ENCODE peak calls at places on chromosome 11, in ten cellular contexts. D is 8988T; I is SJSA1; Q is colonic mucosa; Y is fibroblast of pulmonary artery; R is NCI-H1092 treated with DMSO at 0.1 percent for 48 hours; W is WTC11; V is CD8-positive, alpha-beta memory T cell; E is HEK293T; H is thoracic aorta. N is an unnamed sample.

GRCh38 chr11:63560506-63561179 is 2.5 kb downstream of the PLAAT2 start:
- DNase-seq in H (no peak), I (no peak), Y (no peak), Q (peak), E (no peak), W (no peak), R (peak), D (no peak), V (peak), N (no peak)

GRCh38 chr11:35192347-35192746 is 53.4 kb downstream of the CD44 start:
- DNase-seq in E (no peak), V (no peak), R (no peak), I (no peak), D (no peak), H (no peak), W (no peak), Y (peak), Q (peak), N (no peak)

GRCh38 chr11:122159173-122159701 is 43.2 kb upstream of the BLID start:
- DNase-seq in I (peak), D (no peak), H (no peak), V (no peak), R (peak), E (no peak), Y (peak), Q (no peak), W (peak), N (no peak)

GRCh38 chr11:16981651-16982194 is 32.5 kb downstream of the PLEKHA7 start:
- DNase-seq in Y (peak), V (no peak), Q (no peak), H (no peak), R (no peak), W (peak), I (peak), E (no peak), D (no peak), N (no peak)

GRCh38 chr11:18455686-18456372 is at the start of gene LDHAL6A:
- DNase-seq in D (no peak), I (no peak), Q (no peak), V (no peak), E (no peak), Y (no peak), H (no peak), W (peak), R (no peak), N (no peak)

GRCh38 chr11:36492724-36493304 is 17.3 kb downstream of the TRAF6 start:
- DNase-seq in Q (peak), W (no peak), V (peak), E (peak), I (peak), D (no peak), H (no peak), Y (peak), R (no peak), N (peak)

GRCh38 chr11:117816151-117816741 is 8.3 kb downstream of the FXYD2 start:
- DNase-seq in W (no peak), D (no peak), Q (no peak), R (no peak), E (peak), H (no peak), V (no peak), I (peak), Y (peak), N (no peak)

GRCh38 chr11:79437981-79438630 is 2.7 kb downstream of the TENM4 start:
- DNase-seq in I (no peak), E (peak), Q (peak), R (peak), D (no peak), H (no peak), V (no peak), Y (no peak), W (peak), N (no peak)

GRCh38 chr11:91156041-91156440 is 933.2 kb upstream of the CHORDC1 start:
- DNase-seq in V (no peak), D (no peak), I (no peak), R (no peak), Q (no peak), Y (no peak), E (no peak), H (no peak), W (no peak), N (no peak)

GRCh38 chr11:60788401-60789110 is 3.4 kb downstream of the MS4A10 start:
- DNase-seq in D (no peak), Y (peak), R (peak), I (no peak), H (no peak), W (no peak), E (no peak), Q (no peak), V (no peak), N (no peak)

GRCh38 chr11:65613091-65613928 is 711 bp downstream of the MAP3K11 start:
- DNase-seq in V (no peak), D (no peak), R (no peak), H (no peak), I (no peak), Y (no peak), Q (peak), W (no peak), E (no peak), N (no peak)

GRCh38 chr11:3195251-3196160 is 23.1 kb downstream of the MRGPRG start:
- DNase-seq in I (peak), E (peak), Y (peak), W (no peak), V (peak), Q (no peak), R (no peak), D (peak), H (no peak), N (no peak)

GRCh38 chr11:23359297-23359696 is 499.0 kb upstream of the CCDC179 start:
- DNase-seq in W (no peak), V (no peak), D (no peak), H (no peak), R (no peak), I (peak), Q (peak), E (no peak), Y (peak), N (no peak)

GRCh38 chr11:73645972-73646631 is at the start of gene PLEKHB1:
- DNase-seq in H (no peak), E (no peak), Y (peak), I (no peak), R (no peak), Q (no peak), V (no peak), W (peak), D (peak), N (no peak)

GRCh38 chr11:65899356-65900124 is 648 bp downstream of the FOSL1 start:
- DNase-seq in Q (peak), V (peak), E (no peak), I (peak), D (peak), R (no peak), Y (peak), W (peak), H (no peak), N (no peak)

GRCh38 chr11:1943977-1944376 is 3.2 kb upstream of the MRPL23 start:
- DNase-seq in H (no peak), Y (peak), D (peak), Q (no peak), W (no peak), V (peak), E (no peak), I (peak), R (peak), N (no peak)

GRCh38 chr11:69841859-69842698 is 22.9 kb upstream of the FGF3 start:
- DNase-seq in Q (peak), D (no peak), Y (peak), R (peak), W (peak), I (peak), V (no peak), H (no peak), E (peak), N (no peak)

GRCh38 chr11:1196516-1197391 is 26.1 kb upstream of the MUC5B start:
- DNase-seq in H (no peak), Q (no peak), D (peak), V (no peak), W (peak), I (no peak), Y (no peak), E (no peak), R (no peak), N (no peak)

GRCh38 chr11:103898065-103898464 is 138.4 kb upstream of the DDI1 start:
- DNase-seq in Q (no peak), W (no peak), D (no peak), V (no peak), H (no peak), I (no peak), R (no peak), Y (no peak), E (no peak), N (no peak)

GRCh38 chr11:120024586-120024985 is 113.3 kb downstream of the TRIM29 start:
- DNase-seq in R (no peak), V (no peak), H (no peak), I (no peak), E (no peak), Y (no peak), W (no peak), Q (no peak), D (no peak), N (no peak)

GRCh38 chr11:35594680-35595079 is 23.6 kb upstream of the FJX1 start:
- DNase-seq in W (no peak), R (no peak), Y (no peak), D (no peak), V (no peak), Q (no peak), E (no peak), I (no peak), H (no peak), N (no peak)

GRCh38 chr11:118277312-118277711 is 13.2 kb upstream of the MPZL2 start:
- DNase-seq in W (no peak), Y (peak), D (peak), Q (no peak), I (no peak), E (no peak), H (no peak), V (no peak), R (no peak), N (no peak)

GRCh38 chr11:131690362-131690761 is 319.9 kb downstream of the NTM start:
- DNase-seq in Y (no peak), I (no peak), D (no peak), W (no peak), H (no peak), V (no peak), E (no peak), Q (peak), R (no peak), N (no peak)

GRCh38 chr11:114525682-114526081 is 34.0 kb downstream of the NXPE1 start:
- DNase-seq in D (no peak), E (no peak), I (no peak), R (no peak), W (no peak), Q (peak), V (no peak), Y (no peak), H (no peak), N (no peak)

GRCh38 chr11:4017129-4017528 is 77.5 kb upstream of the RRM1 start:
- DNase-seq in H (no peak), W (no peak), Y (no peak), R (no peak), V (no peak), D (no peak), I (no peak), Q (no peak), E (no peak), N (no peak)

GRCh38 chr11:92225563-92226308 is 1.1 kb downstream of the FAT3 start:
- DNase-seq in D (peak), I (peak), H (no peak), E (peak), W (peak), R (peak), Q (peak), Y (no peak), V (no peak), N (peak)

GRCh38 chr11:34644669-34645406 is 23.9 kb downstream of the EHF start:
- DNase-seq in D (no peak), R (no peak), Y (peak), V (no peak), H (no peak), E (no peak), I (peak), W (no peak), Q (no peak), N (no peak)

GRCh38 chr11:118572914-118573550 is 823 bp downstream of the ARCN1 start:
- DNase-seq in R (peak), D (no peak), W (no peak), E (peak), Q (peak), Y (peak), V (no peak), H (no peak), I (peak), N (no peak)

GRCh38 chr11:67615455-67616430 is 9.0 kb downstream of the NDUFV1 start:
- DNase-seq in I (peak), E (peak), R (no peak), H (no peak), V (no peak), Q (peak), D (peak), W (peak), Y (peak), N (no peak)

GRCh38 chr11:75667268-75667830 is 1.5 kb downstream of the MAP6 start:
- DNase-seq in W (peak), Y (peak), R (peak), Q (no peak), E (peak), D (peak), H (no peak), I (no peak), V (no peak), N (no peak)

GRCh38 chr11:72443016-72443415 is 8.7 kb upstream of the CLPB start:
- DNase-seq in D (no peak), H (no peak), I (no peak), V (no peak), W (no peak), E (no peak), Y (peak), R (no peak), Q (no peak), N (no peak)

GRCh38 chr11:47020793-47021624 is 84.4 kb downstream of the CSTPP1 start:
- DNase-seq in Y (peak), Q (no peak), V (no peak), W (no peak), E (no peak), H (no peak), R (peak), I (no peak), D (no peak), N (no peak)

GRCh38 chr11:101509911-101510310 is 73.9 kb downstream of the TRPC6 start:
- DNase-seq in Y (no peak), R (no peak), H (no peak), W (no peak), D (no peak), I (no peak), V (no peak), Q (no peak), E (no peak), N (no peak)

GRCh38 chr11:126210871-126211235 is 597 bp downstream of the RPUSD4 start:
- DNase-seq in H (no peak), Y (peak), D (no peak), I (no peak), R (no peak), E (no peak), Q (no peak), W (no peak), V (no peak), N (no peak)

GRCh38 chr11:125593113-125593761 is 585 bp downstream of the STT3A start:
- DNase-seq in I (peak), H (no peak), E (peak), D (peak), V (no peak), Y (peak), R (peak), Q (peak), W (no peak), N (no peak)

GRCh38 chr11:126268708-126269579 is at the start of the genes FOXRED1 and SRPRA:
- DNase-seq in E (peak), Y (peak), D (peak), W (peak), I (peak), H (peak), R (peak), V (peak), Q (peak), N (peak)